ENCODE peak calls at places on chromosomes 3 and 15, in eight cellular contexts. X, K, N, W, B, Z, M and L are unnamed samples.

GRCh38 chr3:11626084-11626463 is 17.6 kb downstream of the VGLL4 start:
- DNase-seq in X (no peak), K (no peak), N (no peak), W (no peak), B (no peak), Z (no peak), M (no peak), L (no peak)

GRCh38 chr15:80890341-80890972 is 99.2 kb downstream of the MESD start:
- DNase-seq in X (no peak), K (no peak), N (peak; percentile 27), W (no peak), B (no peak), Z (no peak), M (no peak), L (no peak)

GRCh38 chr15:60582370-60583036 is 103.6 kb upstream of the ICE2 start:
- DNase-seq in X (peak; percentile 53), K (no peak), N (no peak), W (no peak), B (no peak), Z (no peak), M (peak; percentile 40), L (peak; percentile 46)

GRCh38 chr3:156256256-156256655 is 135.9 kb downstream of the KCNAB1 start:
- DNase-seq in X (no peak), K (no peak), N (no peak), W (no peak), B (no peak), Z (no peak), M (no peak), L (no peak)

GRCh38 chr15:75153565-75154248 is 48.0 kb upstream of the C15orf39 start:
- DNase-seq in X (no peak), K (no peak), N (no peak), W (no peak), B (no peak), Z (no peak), M (no peak), L (no peak)

GRCh38 chr15:45441036-45441435 is 62.7 kb upstream of the GATM start:
- DNase-seq in X (no peak), K (no peak), N (no peak), W (no peak), B (no peak), Z (no peak), M (no peak), L (no peak)

GRCh38 chr3:9422712-9423424 is 25.5 kb downstream of the SETD5 start:
- DNase-seq in X (no peak), K (peak; percentile 89), N (peak; percentile 97), W (peak; percentile 90), B (peak; percentile 92), Z (peak; percentile 85), M (no peak), L (no peak)

GRCh38 chr3:111737712-111738097 is 121.4 kb upstream of the PHLDB2 start:
- DNase-seq in X (no peak), K (no peak), N (peak; percentile 93), W (peak; percentile 80), B (peak; percentile 92), Z (no peak), M (no peak), L (no peak)

GRCh38 chr3:159923961-159924360 is 64.7 kb upstream of the IL12A start:
- DNase-seq in X (no peak), K (no peak), N (no peak), W (no peak), B (no peak), Z (no peak), M (no peak), L (no peak)

GRCh38 chr3:37980477-37981347 is 9.9 kb upstream of the VILL start:
- DNase-seq in X (no peak), K (no peak), N (no peak), W (no peak), B (no peak), Z (no peak), M (no peak), L (no peak)

GRCh38 chr3:36960502-36960901 is 15.6 kb upstream of the TRANK1 start:
- DNase-seq in X (no peak), K (no peak), N (no peak), W (no peak), B (no peak), Z (no peak), M (no peak), L (no peak)

GRCh38 chr15:60006203-60006782 is 2.2 kb downstream of the FOXB1 start:
- DNase-seq in X (peak; percentile 38), K (no peak), N (peak; percentile 41), W (peak; percentile 23), B (no peak), Z (peak; percentile 10), M (peak; percentile 31), L (no peak)

GRCh38 chr15:90967206-90967605 is 12.5 kb downstream of the RCCD1 start:
- DNase-seq in X (no peak), K (no peak), N (no peak), W (no peak), B (no peak), Z (no peak), M (no peak), L (no peak)

GRCh38 chr15:41258706-41259471 is 27.8 kb downstream of the CHP1 start:
- DNase-seq in X (no peak), K (no peak), N (peak; percentile 31), W (no peak), B (no peak), Z (no peak), M (no peak), L (no peak)

GRCh38 chr3:59163953-59164352 is 114.1 kb upstream of the CFAP20DC start:
- DNase-seq in X (no peak), K (no peak), N (no peak), W (no peak), B (no peak), Z (no peak), M (no peak), L (no peak)

GRCh38 chr3:154023148-154023547 is 98.0 kb upstream of the ARHGEF26 start:
- DNase-seq in X (no peak), K (no peak), N (no peak), W (no peak), B (no peak), Z (no peak), M (no peak), L (no peak)

GRCh38 chr3:184016820-184017671 is 638 bp downstream of the ABCC5 start:
- DNase-seq in X (peak; percentile 19), K (peak; percentile 76), N (peak; percentile 91), W (peak; percentile 32), B (no peak), Z (no peak), M (peak; percentile 28), L (peak; percentile 22)

GRCh38 chr3:64945171-64945684 is 257.4 kb upstream of the ADAMTS9 start:
- DNase-seq in X (no peak), K (no peak), N (no peak), W (peak; percentile 36), B (no peak), Z (no peak), M (no peak), L (no peak)

GRCh38 chr3:152738656-152739055 is 96.3 kb upstream of the P2RY1 start:
- DNase-seq in X (no peak), K (no peak), N (peak; percentile 10), W (no peak), B (no peak), Z (no peak), M (no peak), L (no peak)

GRCh38 chr3:15636028-15636709 is 34.6 kb downstream of the BTD start:
- DNase-seq in X (no peak), K (no peak), N (peak; percentile 86), W (no peak), B (peak; percentile 74), Z (no peak), M (no peak), L (no peak)

GRCh38 chr3:76582098-76582497 is 457.8 kb upstream of the ROBO2 start:
- DNase-seq in X (no peak), K (no peak), N (no peak), W (no peak), B (no peak), Z (no peak), M (no peak), L (no peak)

GRCh38 chr15:75451202-75451673 is 252 bp downstream of the SIN3A start:
- DNase-seq in X (no peak), K (peak; percentile 89), N (no peak), W (no peak), B (no peak), Z (no peak), M (no peak), L (no peak)

GRCh38 chr3:60743631-60744164 is 507.6 kb downstream of the FHIT start:
- DNase-seq in X (no peak), K (no peak), N (no peak), W (no peak), B (no peak), Z (no peak), M (no peak), L (no peak)

GRCh38 chr15:63551400-63551799 is 45.8 kb upstream of the FBXL22 start:
- DNase-seq in X (no peak), K (no peak), N (peak; percentile 76), W (no peak), B (peak; percentile 34), Z (no peak), M (no peak), L (no peak)

GRCh38 chr15:101267320-101268104 is 9.8 kb downstream of the SELENOS start:
- DNase-seq in X (no peak), K (no peak), N (no peak), W (peak; percentile 66), B (no peak), Z (no peak), M (no peak), L (no peak)

DNA sequence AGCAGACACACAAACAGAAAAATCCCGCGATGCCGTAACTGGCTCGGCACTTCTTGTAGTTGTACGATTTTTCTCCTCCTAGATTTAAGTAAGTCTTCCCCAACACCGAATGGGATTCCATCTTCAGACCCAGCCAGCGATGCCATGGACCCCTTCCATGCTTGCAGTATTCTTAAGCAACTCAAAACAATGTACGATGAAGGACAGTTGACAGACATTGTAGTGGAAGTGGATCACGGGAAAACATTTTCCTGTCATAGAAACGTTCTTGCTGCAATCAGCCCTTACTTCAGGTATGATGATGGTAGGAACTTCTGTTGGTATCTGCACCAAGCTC is 760 bp downstream of the KBTBD8 start:
- DNase-seq in X (no peak), K (peak; percentile 58), N (no peak), W (no peak), B (no peak), Z (no peak), M (no peak), L (no peak)
- H3K9me3 ChIP-seq in X (no peaks in the 10 kb centered on the region), K (no peaks in the 10 kb centered on the region), N (no peaks in the 10 kb centered on the region), W (no peaks in the 10 kb centered on the region), B (no peaks in the 10 kb centered on the region), Z (no peaks in the 10 kb centered on the region), M (no peaks in the 10 kb centered on the region), L (no peaks in the 10 kb centered on the region)

GRCh38 chr3:136898954-136899353 is 36.9 kb downstream of the NCK1 start:
- DNase-seq in X (no peak), K (no peak), N (no peak), W (no peak), B (no peak), Z (no peak), M (no peak), L (no peak)
- H3K9me3 ChIP-seq in X (peaks cover 2% of the 10 kb centered on the region), K (peaks cover under 1% of the 10 kb centered on the region), N (peaks cover 6% of the 10 kb centered on the region), W (no peaks in the 10 kb centered on the region), B (peaks cover 4% of the 10 kb centered on the region), Z (peaks cover 4% of the 10 kb centered on the region), M (peaks cover 10% of the 10 kb centered on the region), L (no peaks in the 10 kb centered on the region)

GRCh38 chr15:95097366-95097765 is 866.0 kb downstream of the MCTP2 start:
- DNase-seq in X (no peak), K (no peak), N (no peak), W (no peak), B (no peak), Z (no peak), M (no peak), L (no peak)
- H3K9me3 ChIP-seq in X (no peaks in the 10 kb centered on the region), K (no peaks in the 10 kb centered on the region), N (no peaks in the 10 kb centered on the region), W (no peaks in the 10 kb centered on the region), B (no peaks in the 10 kb centered on the region), Z (no peaks in the 10 kb centered on the region), M (no peaks in the 10 kb centered on the region), L (no peaks in the 10 kb centered on the region)

GRCh38 chr3:1775321-1775720 is 323.3 kb upstream of the CNTN4 start:
- DNase-seq in X (no peak), K (no peak), N (no peak), W (no peak), B (no peak), Z (no peak), M (no peak), L (no peak)
- H3K9me3 ChIP-seq in X (no peaks in the 10 kb centered on the region), K (no peaks in the 10 kb centered on the region), N (no peaks in the 10 kb centered on the region), W (no peaks in the 10 kb centered on the region), B (peaks cover 13% of the 10 kb centered on the region), Z (no peaks in the 10 kb centered on the region), M (no peaks in the 10 kb centered on the region), L (no peaks in the 10 kb centered on the region)